ENCODE peak calls at places on chromosomes 11 and 22, in seven cellular contexts. J is fibroblast of lung, H is OCI-LY7, Y is tibial artery, D is suprapubic skin, U is pancreas, O is psoas muscle. V is an unnamed sample.

GRCh38 chr11:12263141-12263693 is 114.2 kb upstream of the PARVA start:
- DNase-seq in J (no peak), H (no peak), Y (no peak), D (no peak), U (no peak), O (no peak), V (no peak)

GRCh38 chr22:33896154-33896800 is 24.0 kb downstream of the LARGE1 start:
- DNase-seq in J (no peak), H (peak; percentile 75), Y (no peak), D (no peak), U (no peak), O (no peak), V (no peak)

GRCh38 chr11:21105196-21105917 is 436.0 kb downstream of the NELL1 start:
- DNase-seq in J (no peak), H (no peak), Y (no peak), D (no peak), U (no peak), O (no peak), V (no peak)

GRCh38 chr11:20056109-20057054 is 103.9 kb downstream of the DBX1 start:
- DNase-seq in J (no peak), H (no peak), Y (peak; percentile 88), D (no peak), U (peak; percentile 23), O (peak; percentile 30), V (no peak)

GRCh38 chr11:59172345-59173079 is 580 bp downstream of the DTX4 start:
- DNase-seq in J (no peak), H (peak; percentile 66), Y (no peak), D (no peak), U (peak; percentile 34), O (no peak), V (peak; percentile 77)

GRCh38 chr11:116499396-116500001 is 273.3 kb downstream of the BUD13 start:
- DNase-seq in J (peak; percentile 44), H (peak; percentile 56), Y (peak; percentile 64), D (peak; percentile 82), U (peak; percentile 35), O (peak; percentile 52), V (peak; percentile 94)

GRCh38 chr11:65918211-65919150 is at the start of gene C11orf68:
- DNase-seq in J (peak; percentile 25), H (no peak), Y (no peak), D (peak; percentile 81), U (peak; percentile 59), O (no peak), V (no peak)

GRCh38 chr11:44857490-44857889 is 93.2 kb downstream of the TP53I11 start:
- DNase-seq in J (no peak), H (no peak), Y (no peak), D (no peak), U (no peak), O (no peak), V (no peak)

GRCh38 chr11:114229062-114229450 is 67.1 kb upstream of the NNMT start:
- DNase-seq in J (no peak), H (no peak), Y (no peak), D (no peak), U (no peak), O (no peak), V (no peak)

GRCh38 chr11:126345759-126346585 is 9.5 kb upstream of the ST3GAL4 start:
- DNase-seq in J (peak; percentile 63), H (no peak), Y (peak; percentile 77), D (no peak), U (peak; percentile 74), O (peak; percentile 60), V (no peak)

GRCh38 chr11:71183878-71184277 is 68.5 kb downstream of the SHANK2 start:
- DNase-seq in J (no peak), H (no peak), Y (peak; percentile 51), D (peak; percentile 56), U (no peak), O (no peak), V (no peak)

GRCh38 chr11:74443071-74443864 is 24.1 kb downstream of the KCNE3 start:
- DNase-seq in J (no peak), H (no peak), Y (no peak), D (no peak), U (peak; percentile 81), O (no peak), V (no peak)

GRCh38 chr11:45688472-45689033 is 23.1 kb upstream of the CHST1 start:
- DNase-seq in J (no peak), H (no peak), Y (no peak), D (no peak), U (no peak), O (no peak), V (no peak)

GRCh38 chr11:67673902-67674301 is 521 bp downstream of the ALDH3B2 start:
- DNase-seq in J (no peak), H (no peak), Y (no peak), D (peak; percentile 68), U (no peak), O (no peak), V (no peak)

GRCh38 chr11:75242722-75243600 is 2.4 kb downstream of the TPBGL start:
- DNase-seq in J (no peak), H (no peak), Y (peak; percentile 51), D (peak; percentile 59), U (no peak), O (no peak), V (no peak)

GRCh38 chr11:47270331-47271271 is 668 bp downstream of the MADD start:
- DNase-seq in J (peak; percentile 58), H (peak; percentile 55), Y (no peak), D (no peak), U (peak; percentile 46), O (no peak), V (peak; percentile 49)

GRCh38 chr11:15770798-15771414 is 585.4 kb downstream of the SOX6 start:
- DNase-seq in J (peak; percentile 59), H (peak; percentile 26), Y (no peak), D (no peak), U (no peak), O (peak; percentile 18), V (no peak)

GRCh38 chr11:44972746-44973435 is 22.2 kb upstream of the TP53I11 start:
- DNase-seq in J (no peak), H (no peak), Y (no peak), D (no peak), U (no peak), O (no peak), V (no peak)

GRCh38 chr11:12285106-12285505 is 92.3 kb upstream of the PARVA start:
- DNase-seq in J (peak; percentile 95), H (no peak), Y (no peak), D (peak; percentile 15), U (no peak), O (no peak), V (no peak)

GRCh38 chr11:27600656-27601055 is 94.1 kb upstream of the LIN7C start:
- DNase-seq in J (no peak), H (peak; percentile 36), Y (no peak), D (no peak), U (no peak), O (no peak), V (no peak)
- H3K4me3 ChIP-seq in J (no peak overlapping the region), H (peak overlapping the region; percentile 27), Y (no peak overlapping the region), D (no peak overlapping the region), U (no peak overlapping the region), O (no peak overlapping the region), V (no peak overlapping the region)

GRCh38 chr22:21450320-21450831 is 16.8 kb upstream of the TMEM191C start:
- DNase-seq in J (no peak), H (no peak), Y (peak; percentile 42), D (peak; percentile 65), U (peak; percentile 12), O (peak; percentile 14), V (no peak)
- TF ChIP-seq CTCF in J (no peak), H (peak; percentile 35), Y (no peak), D (no peak), U (no peak), O (no peak), V (no peak)

GRCh38 chr11:118636569-118637290 is 29.3 kb downstream of the PHLDB1 start:
- DNase-seq in J (no peak), H (no peak), Y (no peak), D (no peak), U (no peak), O (no peak), V (peak; percentile 9)
- H3K4me1 ChIP-seq in J (peaks cover 35% of the 10 kb centered on the region), H (no peaks in the 10 kb centered on the region), Y (peaks cover 53% of the 10 kb centered on the region), D (peaks cover 48% of the 10 kb centered on the region), U (peaks cover 15% of the 10 kb centered on the region), O (peaks cover 28% of the 10 kb centered on the region), V (peaks cover 49% of the 10 kb centered on the region)

DNA sequence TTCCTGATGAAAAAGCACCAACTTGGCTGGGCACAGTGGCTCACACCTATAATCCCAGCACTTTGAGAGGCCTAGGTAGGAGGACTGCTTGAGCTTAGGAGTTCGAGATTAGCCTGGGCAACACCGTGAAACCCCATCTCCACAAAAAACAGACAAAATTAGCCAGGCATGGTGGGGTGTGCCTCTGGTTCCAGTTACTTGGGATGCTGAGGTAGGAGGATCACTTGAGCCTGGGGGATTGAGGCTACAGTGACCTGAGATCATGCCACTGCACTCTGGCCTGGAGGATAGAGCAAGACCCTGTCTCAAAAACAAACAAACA is 3.0 kb downstream of the HPS4 start:
- DNase-seq in J (no peak), H (no peak), Y (peak; percentile 25), D (no peak), U (no peak), O (no peak), V (no peak)
- H3K4me3 ChIP-seq in J (no peak overlapping the region), H (peak overlapping the region; percentile 86), Y (no peak overlapping the region), D (peak overlapping the region; percentile 35), U (no peak overlapping the region), O (peak overlapping the region; percentile 99), V (no peak overlapping the region)

GRCh38 chr11:128831781-128832497 is 35.2 kb downstream of the KCNJ1 start:
- DNase-seq in J (no peak), H (peak; percentile 52), Y (no peak), D (no peak), U (no peak), O (no peak), V (no peak)
- TF ChIP-seq CTCF in J (no peak), H (no peak), Y (no peak), D (no peak), U (no peak), O (no peak), V (no peak)

DNA sequence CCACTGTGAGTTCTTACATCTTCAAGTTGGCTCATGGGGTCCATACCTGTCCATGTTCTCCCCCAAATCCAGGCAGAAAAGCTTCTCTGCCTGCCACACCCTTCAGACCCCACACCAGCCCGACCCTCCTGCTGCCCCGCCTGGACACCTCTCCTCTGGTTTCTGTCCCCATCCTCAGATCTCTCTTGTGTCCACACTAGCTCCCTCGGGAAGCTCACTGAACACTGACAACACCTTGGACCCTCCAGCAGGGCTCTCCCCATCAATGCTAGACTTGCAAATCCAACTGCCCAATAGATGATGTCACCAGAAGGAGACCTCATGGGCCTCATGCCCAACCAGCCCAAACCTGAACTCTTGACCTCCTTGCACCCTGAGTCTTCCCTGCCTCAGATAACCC is 2.9 kb downstream of the SCARF2 start:
- DNase-seq in J (no peak), H (no peak), Y (peak; percentile 47), D (no peak), U (no peak), O (no peak), V (no peak)
- H3K4me1 ChIP-seq in J (peaks cover 14% of the 10 kb centered on the region), H (no peaks in the 10 kb centered on the region), Y (peaks cover 63% of the 10 kb centered on the region), D (peaks cover 58% of the 10 kb centered on the region), U (peaks cover 9% of the 10 kb centered on the region), O (peaks cover 9% of the 10 kb centered on the region), V (peaks cover 30% of the 10 kb centered on the region)

GRCh38 chr22:37696657-37697539 is at the start of gene TRIOBP:
- DNase-seq in J (peak; percentile 91), H (peak; percentile 97), Y (peak; percentile 97), D (peak; percentile 97), U (peak; percentile 92), O (peak; percentile 95), V (peak; percentile 96)
- H3K4me3 ChIP-seq in J (peak within 1 kb of the TSS; percentile 38), H (peak within 1 kb of the TSS; percentile 39), Y (peak within 1 kb of the TSS; percentile 35), D (peak within 1 kb of the TSS; percentile 39), U (no peak within 1 kb of the TSS), O (peak within 1 kb of the TSS; percentile 38), V (no peak within 1 kb of the TSS)

GRCh38 chr11:120013325-120014250 is 124.3 kb downstream of the TRIM29 start:
- DNase-seq in J (peak; percentile 11), H (peak; percentile 5), Y (no peak), D (no peak), U (peak; percentile 30), O (peak; percentile 32), V (peak; percentile 78)
- TF ChIP-seq CTCF in J (peak; percentile 64), H (peak; percentile 60), Y (peak; percentile 33), D (peak; percentile 63), U (peak; percentile 49), O (peak; percentile 60), V (peak; percentile 74)

V was measured in mucosa of descending colon.